ENCODE peak calls at places on chromosome 7, in six cellular contexts. S is H1, V is neuronal stem cell, Q is IMR-90, F is mesenchymal stem cell, H is trophoblast cell. O is an unnamed sample.

GRCh38 chr7:151665363-151665762 is 145.7 kb upstream of the RHEB start:
- DNase-seq in S (no peak), V (no peak), Q (peak), F (peak), H (no peak), O (no peak)

GRCh38 chr7:114413741-114414140 is 874 bp upstream of the FOXP2 start:
- DNase-seq in S (no peak), V (no peak), Q (no peak), F (peak), H (no peak), O (no peak)

GRCh38 chr7:18287482-18287881 is 208.1 kb upstream of the HDAC9 start:
- DNase-seq in S (no peak), V (no peak), Q (no peak), F (no peak), H (no peak), O (no peak)

GRCh38 chr7:26151096-26151495 is 902 bp upstream of the NFE2L3 start:
- DNase-seq in S (no peak), V (no peak), Q (no peak), F (no peak), H (no peak), O (no peak)

GRCh38 chr7:102439963-102440795 is 6.8 kb downstream of the ORAI2 start:
- DNase-seq in S (peak), V (peak), Q (peak), F (peak), H (peak), O (peak)

GRCh38 chr7:149773446-149774236 is at the start of gene ZNF467:
- DNase-seq in S (no peak), V (no peak), Q (no peak), F (peak), H (no peak), O (no peak)

GRCh38 chr7:40057292-40057691 is 77.1 kb downstream of the MPLKIP start:
- DNase-seq in S (no peak), V (no peak), Q (peak), F (no peak), H (no peak), O (no peak)

GRCh38 chr7:134203186-134203889 is 76.2 kb downstream of the LRGUK start:
- DNase-seq in S (no peak), V (no peak), Q (no peak), F (no peak), H (no peak), O (no peak)

GRCh38 chr7:138889982-138890381 is 91.2 kb downstream of the KIAA1549 start:
- DNase-seq in S (no peak), V (no peak), Q (no peak), F (no peak), H (no peak), O (no peak)

GRCh38 chr7:47383064-47383463 is 198.8 kb downstream of the TNS3 start:
- DNase-seq in S (no peak), V (peak), Q (peak), F (peak), H (no peak), O (no peak)

GRCh38 chr7:140049339-140050024 is 13.3 kb downstream of the PARP12 start:
- DNase-seq in S (no peak), V (no peak), Q (no peak), F (no peak), H (no peak), O (no peak)

GRCh38 chr7:27605283-27605682 is 57.4 kb downstream of the HIBADH start:
- DNase-seq in S (no peak), V (no peak), Q (no peak), F (no peak), H (no peak), O (no peak)

GRCh38 chr7:70459546-70459945 is 672.4 kb upstream of the GALNT17 start:
- DNase-seq in S (no peak), V (no peak), Q (no peak), F (no peak), H (no peak), O (no peak)

GRCh38 chr7:117273325-117274292 is 49.2 kb downstream of the WNT2 start:
- DNase-seq in S (no peak), V (no peak), Q (no peak), F (no peak), H (no peak), O (no peak)

GRCh38 chr7:29825750-29826529 is 19.6 kb downstream of the WIPF3 start:
- DNase-seq in S (no peak), V (no peak), Q (no peak), F (no peak), H (no peak), O (no peak)

GRCh38 chr7:113812881-113813280 is 105.9 kb downstream of the PPP1R3A start:
- DNase-seq in S (no peak), V (no peak), Q (peak), F (no peak), H (no peak), O (no peak)

GRCh38 chr7:112646787-112647186 is 143.4 kb downstream of the TMEM168 start:
- DNase-seq in S (no peak), V (no peak), Q (no peak), F (peak), H (no peak), O (peak)

GRCh38 chr7:142356166-142356565 is 98.3 kb upstream of the PRSS58 start:
- DNase-seq in S (no peak), V (no peak), Q (no peak), F (no peak), H (no peak), O (no peak)

GRCh38 chr7:105766421-105767191 is 109.8 kb downstream of the ATXN7L1 start:
- DNase-seq in S (no peak), V (no peak), Q (peak), F (no peak), H (no peak), O (no peak)

GRCh38 chr7:101140339-101140699 is 13.4 kb downstream of the SERPINE1 start:
- DNase-seq in S (no peak), V (no peak), Q (peak), F (peak), H (no peak), O (no peak)

GRCh38 chr7:28017372-28017771 is 163.2 kb downstream of the JAZF1 start:
- DNase-seq in S (no peak), V (no peak), Q (peak), F (peak), H (no peak), O (no peak)

GRCh38 chr7:70657989-70658578 is 473.9 kb upstream of the GALNT17 start:
- DNase-seq in S (no peak), V (no peak), Q (no peak), F (no peak), H (no peak), O (no peak)

GRCh38 chr7:155734445-155734809 is 77.8 kb downstream of the SHH start:
- DNase-seq in S (no peak), V (no peak), Q (no peak), F (no peak), H (no peak), O (no peak)

GRCh38 chr7:151452680-151453325 is 12.9 kb upstream of the CRYGN start:
- DNase-seq in S (no peak), V (no peak), Q (no peak), F (no peak), H (no peak), O (no peak)

GRCh38 chr7:150335774-150336112 is 5.7 kb downstream of the RARRES2 start:
- DNase-seq in S (no peak), V (no peak), Q (no peak), F (no peak), H (no peak), O (no peak)

GRCh38 chr7:131689662-131690234 is 133.3 kb upstream of the PODXL start:
- DNase-seq in S (no peak), V (no peak), Q (no peak), F (no peak), H (no peak), O (no peak)
- H2AFZ ChIP-seq in S (no peak), V (no peak), Q (peak), F (no peak), H (no peak), O (no peak)

GRCh38 chr7:36153571-36154097 is 580 bp downstream of the EEPD1 start:
- DNase-seq in S (no peak), V (peak), Q (no peak), F (no peak), H (no peak), O (no peak)

GRCh38 chr7:36149694-36150452 is 3.2 kb upstream of the EEPD1 start:
- DNase-seq in S (no peak), V (no peak), Q (no peak), F (no peak), H (no peak), O (no peak)

GRCh38 chr7:36154255-36155212 is 1.5 kb downstream of the EEPD1 start:
- DNase-seq in S (no peak), V (no peak), Q (no peak), F (no peak), H (no peak), O (no peak)

GRCh38 chr7:36152756-36153570 is at the start of gene EEPD1:
- DNase-seq in S (peak), V (peak), Q (peak), F (peak), H (peak), O (peak)

DNA sequence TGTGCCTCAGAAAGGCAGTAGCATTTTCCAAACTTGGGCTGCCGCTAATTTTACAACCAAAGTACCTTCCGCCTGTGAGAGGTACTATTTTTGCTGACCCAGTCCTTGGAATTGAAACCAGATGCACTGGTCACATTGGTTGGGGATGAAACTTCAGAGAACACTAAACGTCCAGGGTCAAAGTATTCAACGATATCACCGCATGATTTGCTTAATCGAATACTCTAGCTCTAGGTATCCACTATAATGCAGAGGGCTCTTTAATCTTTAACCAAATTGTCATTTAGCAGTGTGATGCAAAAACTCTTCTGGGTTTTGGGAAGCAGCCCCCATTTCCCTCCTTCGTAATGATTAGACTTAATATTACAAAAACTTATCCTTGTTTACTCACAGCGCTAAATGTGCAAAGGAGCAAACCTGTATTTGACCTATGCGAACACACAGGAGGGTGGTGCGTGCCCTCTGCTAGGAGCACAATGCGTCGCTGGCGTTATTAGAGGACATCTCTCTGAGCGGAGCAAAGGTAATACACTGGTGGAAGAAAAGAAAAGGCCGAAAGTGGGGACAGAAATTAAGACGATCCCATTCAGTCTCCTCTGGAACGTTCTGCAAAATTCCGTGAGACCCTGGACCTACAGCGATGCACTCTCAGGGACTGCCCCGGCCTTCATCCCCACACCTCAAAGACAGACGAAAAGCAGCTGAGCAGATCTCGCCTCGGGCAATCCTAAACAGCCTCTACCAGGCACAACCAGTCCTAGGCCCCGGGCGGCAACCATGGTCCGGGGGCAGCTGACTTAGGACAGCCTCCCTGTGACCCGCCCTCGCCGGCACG is 916 bp upstream of the EEPD1 start:
- DNase-seq in S (no peak), V (no peak), Q (no peak), F (peak), H (no peak), O (no peak)
- H2BK5ac ChIP-seq in S (no peak), V (no peak), Q (peak), F (no peak), H (no peak), O (no peak)

GRCh38 chr7:1402791-1403755 is 56.2 kb downstream of the MICALL2 start:
- DNase-seq in S (no peak), V (no peak), Q (no peak), F (no peak), H (no peak), O (no peak)

GRCh38 chr7:1402110-1402790 is 57.0 kb downstream of the MICALL2 start:
- DNase-seq in S (no peak), V (no peak), Q (no peak), F (no peak), H (no peak), O (no peak)

GRCh38 chr7:1401011-1401410 is 58.3 kb downstream of the MICALL2 start:
- DNase-seq in S (no peak), V (no peak), Q (no peak), F (no peak), H (peak), O (no peak)

GRCh38 chr7:1404881-1405548 is 54.3 kb downstream of the MICALL2 start:
- DNase-seq in S (no peak), V (no peak), Q (no peak), F (no peak), H (no peak), O (no peak)

DNA sequence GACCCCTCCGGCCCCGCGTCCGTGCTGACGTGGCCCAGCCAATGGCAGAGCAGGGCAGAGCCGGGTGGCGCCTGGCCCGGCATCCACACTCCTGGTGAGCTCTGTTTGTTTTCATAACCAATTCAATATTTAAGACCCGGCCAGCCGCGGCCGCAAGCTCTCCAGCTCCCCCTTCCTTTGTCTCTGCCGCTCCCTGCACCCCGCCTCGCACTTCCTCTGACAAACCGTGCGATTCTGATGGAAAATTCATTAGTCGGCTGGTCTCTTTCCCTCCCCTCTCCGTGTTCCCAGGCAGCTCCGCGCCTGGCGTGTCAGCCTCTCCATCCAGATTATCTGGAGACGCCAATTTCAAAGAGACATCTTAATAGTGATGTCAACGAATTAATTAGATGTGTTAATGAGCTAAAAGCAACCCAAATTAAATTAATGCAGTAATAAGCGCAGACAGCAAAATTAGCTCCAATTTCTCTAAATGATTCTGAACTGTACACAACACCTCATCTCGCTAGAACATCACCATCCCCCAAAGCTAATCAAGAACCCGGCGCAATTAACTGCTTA is 55.3 kb downstream of the MICALL2 start:
- DNase-seq in S (no peak), V (peak), Q (peak), F (peak), H (no peak), O (no peak)
- H2AFZ ChIP-seq in S (peak), V (peak), Q (peak), F (peak), H (no peak), O (no peak)

GRCh38 chr7:53191296-53191695 is 155.9 kb downstream of the POM121L12 start:
- DNase-seq in S (no peak), V (no peak), Q (no peak), F (no peak), H (no peak), O (no peak)
- H2BK5ac ChIP-seq in S (no peak), V (no peak), Q (no peak), F (no peak), H (no peak), O (no peak)

GRCh38 chr7:74587435-74588126 is 69.9 kb upstream of the GTF2I start:
- DNase-seq in S (no peak), V (no peak), Q (peak), F (peak), H (no peak), O (peak)
- H2AFZ ChIP-seq in S (no peak), V (peak), Q (peak), F (peak), H (no peak), O (no peak)

GRCh38 chr7:2894118-2894940 is 50.2 kb upstream of the GNA12 start:
- DNase-seq in S (no peak), V (no peak), Q (no peak), F (no peak), H (no peak), O (no peak)

GRCh38 chr7:2897023-2897422 is 52.9 kb upstream of the GNA12 start:
- DNase-seq in S (no peak), V (no peak), Q (no peak), F (no peak), H (no peak), O (peak)

GRCh38 chr7:2893411-2893861 is 49.3 kb upstream of the GNA12 start:
- DNase-seq in S (no peak), V (no peak), Q (no peak), F (no peak), H (no peak), O (no peak)

GRCh38 chr7:2892571-2892970 is 48.5 kb upstream of the GNA12 start:
- DNase-seq in S (no peak), V (no peak), Q (no peak), F (no peak), H (no peak), O (no peak)

GRCh38 chr7:2896141-2896540 is 52.0 kb upstream of the GNA12 start:
- DNase-seq in S (no peak), V (no peak), Q (no peak), F (no peak), H (no peak), O (no peak)
- H2BK5ac ChIP-seq in S (no peak), V (peak), Q (no peak), F (no peak), H (no peak), O (no peak)